ENCODE peak calls at places on chromosomes 12 and 14, in five cellular contexts. V is pancreas; O is activated naive CD8-positive, alpha-beta T cell treated with anti-CD3 and anti-CD28 coated beads, Interleukin-2, amount 50 U/mL, for 24 hours; Q is lung microvascular endothelial cell; E is cardiac muscle cell. A is an unnamed sample.

GRCh38 chr14:54730156-54730961 is 163.4 kb downstream of the SAMD4A start:
- DNase-seq in Q (peak), E (peak), O (peak), V (no peak), A (no peak)

GRCh38 chr12:111298583-111299436 is 70.1 kb downstream of the PHETA1 start:
- DNase-seq in Q (peak), V (peak), E (peak), O (peak), A (no peak)

GRCh38 chr12:117273091-117273490 is 82.8 kb upstream of the FBXO21 start:
- DNase-seq in Q (no peak), V (no peak), O (no peak), E (no peak), A (no peak)

GRCh38 chr12:78457951-78458350 is 406.6 kb upstream of the SYT1 start:
- DNase-seq in O (no peak), Q (no peak), E (no peak), V (no peak), A (no peak)

GRCh38 chr14:93996130-93996695 is 888 bp upstream of the CCDC197 start:
- DNase-seq in E (no peak), Q (no peak), V (no peak), O (no peak), A (no peak)

GRCh38 chr12:66636771-66637170 is 42.1 kb downstream of the GRIP1 start:
- DNase-seq in E (no peak), Q (no peak), V (peak), O (no peak), A (no peak)

GRCh38 chr14:67420102-67420739 is 8.3 kb upstream of the PLEK2 start:
- DNase-seq in V (no peak), Q (no peak), O (peak), E (no peak), A (no peak)

GRCh38 chr12:132408001-132408400 is 78.6 kb upstream of the GALNT9 start:
- DNase-seq in Q (no peak), V (no peak), O (no peak), E (no peak), A (no peak)

GRCh38 chr12:64452559-64453329 is 824 bp downstream of the TBK1 start:
- DNase-seq in V (peak), E (peak), Q (peak), O (no peak), A (no peak)

GRCh38 chr12:115095073-115095748 is 411.2 kb upstream of the TBX3 start:
- DNase-seq in V (no peak), O (no peak), Q (no peak), E (no peak), A (no peak)

GRCh38 chr14:94599656-94600004 is 12.6 kb upstream of the SERPINA3 start:
- DNase-seq in E (peak), O (no peak), V (no peak), Q (no peak), A (peak)

GRCh38 chr12:121182222-121182896 is 27.6 kb upstream of the P2RX4 start:
- DNase-seq in V (no peak), Q (no peak), E (no peak), O (no peak), A (no peak)

GRCh38 chr12:5432011-5432400 is at the start of gene NTF3:
- DNase-seq in Q (peak), O (no peak), V (no peak), E (peak), A (peak)

GRCh38 chr12:53844989-53845836 is 93.4 kb upstream of the HOXC13 start:
- DNase-seq in E (peak), Q (no peak), V (peak), O (no peak), A (no peak)